ENCODE peak calls at places on chromosomes 7 and 10, in five cellular contexts. B is ovary, G is neural crest cell, W is heart left ventricle, X is astrocyte of the spinal cord. M is an unnamed sample.

GRCh38 chr7:99000196-99000903 is 122.0 kb downstream of the TRRAP start:
- DNase-seq in B (no peak), G (no peak), W (no peak), X (no peak), M (no peak)

GRCh38 chr7:51428226-51428887 is 111.7 kb upstream of the COBL start:
- DNase-seq in B (no peak), G (no peak), W (no peak), X (no peak), M (no peak)

GRCh38 chr10:77173615-77174461 is 463.8 kb downstream of the KCNMA1 start:
- DNase-seq in B (peak), G (peak), W (peak), X (peak), M (peak)

GRCh38 chr7:115136796-115137443 is 215.0 kb downstream of the MDFIC start:
- DNase-seq in B (no peak), G (no peak), W (no peak), X (no peak), M (no peak)

GRCh38 chr10:86962981-86963310 is 4.5 kb downstream of the SNCG start:
- DNase-seq in B (no peak), G (no peak), W (peak), X (no peak), M (no peak)

GRCh38 chr7:116271980-116272886 is 61.9 kb downstream of the TES start:
- DNase-seq in B (peak), G (no peak), W (peak), X (peak), M (no peak)

GRCh38 chr7:157194948-157195347 is 56.2 kb downstream of the UBE3C start:
- DNase-seq in B (no peak), G (no peak), W (no peak), X (no peak), M (no peak)

GRCh38 chr10:103967433-103968142 is 648 bp downstream of the SLK start:
- DNase-seq in B (no peak), G (peak), W (no peak), X (peak), M (peak)

GRCh38 chr7:45695249-45695995 is 121.3 kb downstream of the ADCY1 start:
- DNase-seq in B (no peak), G (no peak), W (no peak), X (no peak), M (no peak)

GRCh38 chr10:71349401-71349800 is 30.3 kb downstream of the SLC29A3 start:
- DNase-seq in B (no peak), G (no peak), W (no peak), X (peak), M (no peak)

GRCh38 chr7:1243290-1243963 is 10.8 kb downstream of the UNCX start:
- DNase-seq in B (no peak), G (no peak), W (no peak), X (no peak), M (no peak)

GRCh38 chr7:50822110-50822509 is 39.4 kb upstream of the GRB10 start:
- DNase-seq in B (no peak), G (no peak), W (no peak), X (no peak), M (no peak)

GRCh38 chr7:50394315-50394714 is 55.8 kb downstream of the FIGNL1 start:
- DNase-seq in B (no peak), G (no peak), W (no peak), X (no peak), M (no peak)

GRCh38 chr7:92135100-92135429 is 788 bp upstream of the CYP51A1 start:
- DNase-seq in B (no peak), G (no peak), W (no peak), X (no peak), M (peak)

GRCh38 chr10:17673517-17674051 is 29.6 kb downstream of the STAM start:
- DNase-seq in B (no peak), G (no peak), W (no peak), X (peak), M (no peak)

GRCh38 chr7:156111-157007 is 36.0 kb upstream of the FAM20C start:
- DNase-seq in B (no peak), G (no peak), W (peak), X (no peak), M (no peak)

GRCh38 chr7:77738871-77739270 is 42.6 kb downstream of the RSBN1L start:
- DNase-seq in B (no peak), G (no peak), W (no peak), X (peak), M (no peak)

GRCh38 chr10:118590334-118590733 is 5.1 kb downstream of the PRLHR start:
- DNase-seq in B (no peak), G (no peak), W (no peak), X (no peak), M (no peak)

GRCh38 chr7:27873981-27874957 is 134.3 kb downstream of the TAX1BP1 start:
- DNase-seq in B (peak), G (no peak), W (peak), X (peak), M (no peak)

GRCh38 chr7:129144095-129144833 is at the start of gene TSPAN33:
- DNase-seq in B (peak), G (peak), W (peak), X (peak), M (peak)

DNA sequence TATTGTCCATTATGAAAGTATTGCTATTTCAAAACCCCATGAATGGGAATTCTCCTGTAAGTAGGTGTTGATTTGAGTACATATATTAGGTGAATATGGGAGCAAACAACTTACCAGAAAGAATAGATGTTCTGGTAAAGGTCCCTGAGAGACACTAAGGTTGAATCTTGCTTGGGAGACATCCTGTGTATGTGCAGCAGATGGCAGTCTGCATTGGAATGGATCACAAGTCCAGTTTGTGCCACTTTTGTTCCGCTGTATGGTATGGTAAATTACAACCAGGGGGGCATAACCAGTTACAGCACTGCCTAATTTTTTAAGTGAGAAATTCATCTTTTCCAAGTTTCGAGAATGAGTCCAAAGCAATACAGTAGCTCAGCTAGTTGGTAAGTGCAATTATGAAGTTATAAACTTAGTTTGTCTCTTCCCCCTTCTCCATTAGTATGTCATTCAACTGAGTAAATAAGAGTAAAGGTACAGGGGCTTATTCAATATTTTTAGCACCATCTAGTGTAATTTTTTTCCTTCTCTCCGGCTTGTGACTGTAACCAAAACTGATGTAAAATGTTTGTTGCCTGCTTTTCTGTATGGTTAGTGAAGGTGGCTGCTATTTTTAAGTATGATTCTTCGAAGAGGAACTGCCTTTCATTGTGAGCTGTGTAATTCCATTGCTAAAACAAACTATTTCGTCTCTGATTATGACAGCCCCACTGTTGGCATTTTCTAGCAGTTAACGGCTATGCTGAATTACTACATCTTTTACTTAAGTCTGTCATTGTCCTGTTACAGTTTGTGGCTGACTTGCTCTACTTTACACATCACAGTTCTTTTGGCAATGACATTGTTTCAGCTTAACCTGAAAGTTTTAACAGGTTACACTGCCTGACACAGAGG is 2.8 kb downstream of the MCU start:
- DNase-seq in B (no peak), G (no peak), W (no peak), X (peak), M (no peak)
- TF ChIP-seq CTCF in B (no peak), G (peak), W (peak), X (peak), M (no peak)

GRCh38 chr7:30555525-30555924 is 39.2 kb upstream of the GARS1 start:
- DNase-seq in B (no peak), G (no peak), W (no peak), X (no peak), M (no peak)
- TF ChIP-seq CTCF in B (no peak), G (no peak), W (no peak), X (no peak), M (no peak)

DNA sequence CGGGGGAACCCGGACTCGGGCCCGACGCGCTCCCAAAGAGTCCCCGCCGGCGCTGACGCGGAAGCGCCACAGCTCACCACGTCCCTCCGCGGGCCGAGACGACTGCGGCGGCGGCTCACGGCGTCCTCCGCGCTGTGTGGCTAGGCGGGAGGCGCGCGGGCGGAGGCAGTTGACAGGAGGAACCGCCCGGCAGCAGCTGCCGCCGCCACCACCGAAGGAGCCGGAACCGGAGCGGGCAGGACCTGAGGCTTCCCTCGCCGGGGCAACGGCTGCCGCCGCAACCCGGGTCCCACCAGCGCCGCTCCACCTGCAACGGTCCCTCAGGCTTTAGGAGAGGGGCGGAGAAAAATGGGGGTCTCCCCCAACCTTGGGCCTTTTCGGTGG is 334 bp downstream of the ZNF800 start:
- DNase-seq in B (no peak), G (peak), W (peak), X (peak), M (peak)
- TF ChIP-seq CTCF in B (no peak), G (no peak), W (no peak), X (no peak), M (no peak)

GRCh38 chr7:36057375-36057774 is 95.7 kb upstream of the EEPD1 start:
- DNase-seq in B (no peak), G (no peak), W (no peak), X (no peak), M (no peak)

GRCh38 chr7:36054642-36055041 is 98.4 kb upstream of the EEPD1 start:
- DNase-seq in B (no peak), G (no peak), W (no peak), X (no peak), M (no peak)

GRCh38 chr7:36062159-36062815 is 90.8 kb upstream of the EEPD1 start:
- DNase-seq in B (no peak), G (no peak), W (no peak), X (peak), M (no peak)

GRCh38 chr7:36055207-36055606 is 97.8 kb upstream of the EEPD1 start:
- DNase-seq in B (no peak), G (no peak), W (no peak), X (no peak), M (no peak)

DNA sequence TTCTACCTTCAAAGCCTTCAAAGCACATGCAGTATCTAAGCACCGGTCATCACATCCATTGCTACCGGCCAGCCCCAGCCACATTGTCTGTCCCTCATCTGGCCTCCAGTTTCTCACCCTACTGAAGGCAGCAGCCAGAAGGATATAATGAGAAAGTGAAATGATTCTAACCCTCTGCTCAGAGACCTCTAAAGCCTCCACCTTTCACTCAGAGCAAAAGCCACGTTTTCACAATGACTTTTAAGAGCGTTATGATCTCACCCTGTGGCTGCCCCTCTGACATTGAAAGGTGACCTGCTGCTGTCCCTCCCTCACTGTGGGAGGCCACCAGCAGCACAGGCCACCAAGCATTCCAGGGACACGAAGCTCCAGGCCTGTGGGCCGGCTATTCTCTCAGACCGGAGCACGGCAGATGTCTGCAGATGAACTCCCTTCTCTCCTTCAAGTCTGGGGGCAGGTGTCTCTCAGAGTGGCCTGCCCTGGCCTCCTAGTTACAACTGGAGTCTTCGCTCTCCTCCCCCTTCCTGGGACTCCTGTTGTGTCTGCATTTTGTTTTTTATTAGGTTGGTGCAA is 94.9 kb upstream of the EEPD1 start:
- DNase-seq in B (no peak), G (no peak), W (no peak), X (no peak), M (no peak)
- TF ChIP-seq CTCF in B (no peak), G (no peak), W (no peak), X (no peak), M (no peak)

GRCh38 chr10:78605800-78606350 is 462.9 kb upstream of the ZMIZ1 start:
- DNase-seq in B (no peak), G (no peak), W (no peak), X (no peak), M (no peak)
- TF ChIP-seq CTCF in B (no peak), G (peak), W (no peak), X (no peak), M (no peak)

DNA sequence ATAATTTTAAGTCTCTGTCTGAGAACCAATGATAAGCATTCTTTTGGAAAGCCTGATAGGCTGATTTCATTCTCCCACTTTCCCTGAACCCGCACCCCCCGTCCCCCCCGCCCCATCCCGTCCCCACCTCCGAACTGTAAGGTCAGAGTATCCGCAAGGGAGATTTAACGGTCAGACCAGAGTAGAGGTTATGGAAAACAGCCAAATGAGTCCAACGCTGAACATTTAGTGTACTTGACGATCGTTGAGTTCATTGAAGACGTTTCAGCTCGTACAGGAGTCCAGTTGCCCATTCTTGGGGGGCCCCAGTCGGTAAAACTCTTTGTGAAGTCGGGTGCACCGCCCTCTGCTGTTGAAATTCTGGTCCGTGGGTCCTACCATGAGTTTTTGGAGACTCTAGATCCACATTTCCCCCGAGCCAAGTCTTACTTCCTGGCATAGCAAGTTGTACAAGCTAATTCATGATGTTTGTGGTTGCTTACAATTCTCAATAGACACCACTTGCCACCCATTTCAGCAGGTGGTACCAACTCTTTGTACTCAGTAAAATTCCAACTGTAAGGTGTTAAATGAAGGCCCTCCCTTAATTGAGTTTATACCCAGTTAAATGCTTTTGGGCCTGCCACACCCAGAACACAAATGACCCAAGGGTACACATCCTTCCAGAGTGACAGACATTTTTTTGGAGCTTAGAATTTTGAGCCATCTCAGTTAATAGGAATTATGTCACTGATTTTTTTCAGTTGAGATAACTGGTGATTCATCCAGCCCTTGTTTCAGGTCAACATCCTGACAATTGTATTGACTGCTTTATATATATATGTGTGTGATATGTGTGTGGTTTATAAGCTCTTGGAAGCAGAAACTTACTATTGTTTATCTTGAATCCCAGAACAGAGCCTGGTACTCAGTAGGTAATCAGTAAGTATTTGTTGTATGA is 1.2 kb downstream of the MARCHF5 start:
- DNase-seq in B (peak), G (peak), W (peak), X (peak), M (no peak)
- TF ChIP-seq CTCF in B (no peak), G (peak), W (peak), X (peak), M (no peak)

GRCh38 chr7:55147101-55147500 is 128.3 kb downstream of the EGFR start:
- DNase-seq in B (no peak), G (no peak), W (no peak), X (no peak), M (no peak)

GRCh38 chr7:55142919-55143600 is 124.2 kb downstream of the EGFR start:
- DNase-seq in B (no peak), G (no peak), W (no peak), X (no peak), M (no peak)

GRCh38 chr7:55145606-55146005 is 126.8 kb downstream of the EGFR start:
- DNase-seq in B (no peak), G (no peak), W (no peak), X (no peak), M (no peak)

GRCh38 chr7:55144955-55145342 is 126.1 kb downstream of the EGFR start:
- DNase-seq in B (no peak), G (no peak), W (no peak), X (no peak), M (no peak)

GRCh38 chr7:55144333-55144954 is 125.6 kb downstream of the EGFR start:
- DNase-seq in B (no peak), G (no peak), W (no peak), X (no peak), M (no peak)
- TF ChIP-seq CTCF in B (no peak), G (peak), W (peak), X (peak), M (no peak)

DNA sequence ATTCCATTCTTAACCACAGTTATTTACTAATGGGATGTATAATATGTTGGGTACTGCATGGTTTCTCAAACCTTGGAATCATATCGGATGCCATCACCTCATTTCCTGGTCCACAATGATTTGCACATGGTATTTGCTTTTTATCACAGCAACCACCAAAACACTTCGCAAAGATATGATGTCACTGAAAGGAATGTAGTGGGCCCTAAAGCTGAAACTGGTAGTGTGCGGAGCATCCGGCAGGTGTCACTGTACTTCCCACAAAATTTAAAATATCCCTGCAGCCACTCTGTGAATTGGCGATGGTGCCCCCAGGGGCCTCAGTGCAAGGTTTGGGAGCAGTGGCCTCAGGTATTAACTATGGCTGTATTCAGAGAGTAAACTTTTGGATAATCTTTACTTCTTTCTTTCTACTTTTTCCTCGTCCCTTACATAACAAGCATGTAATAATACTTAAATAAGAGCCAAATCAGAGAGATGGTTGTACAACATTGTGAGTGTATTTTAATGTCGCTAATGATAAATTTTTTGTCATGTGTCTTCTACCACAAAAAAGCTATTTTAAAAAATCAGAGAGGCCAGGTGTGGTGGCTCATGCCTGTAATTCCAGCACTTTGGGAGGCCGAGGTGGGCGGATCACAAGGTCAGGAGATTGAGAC is 66.2 kb downstream of the FAM241B start:
- DNase-seq in B (no peak), G (peak), W (no peak), X (peak), M (no peak)
- TF ChIP-seq CTCF in B (no peak), G (peak), W (peak), X (peak), M (peak)

DNA sequence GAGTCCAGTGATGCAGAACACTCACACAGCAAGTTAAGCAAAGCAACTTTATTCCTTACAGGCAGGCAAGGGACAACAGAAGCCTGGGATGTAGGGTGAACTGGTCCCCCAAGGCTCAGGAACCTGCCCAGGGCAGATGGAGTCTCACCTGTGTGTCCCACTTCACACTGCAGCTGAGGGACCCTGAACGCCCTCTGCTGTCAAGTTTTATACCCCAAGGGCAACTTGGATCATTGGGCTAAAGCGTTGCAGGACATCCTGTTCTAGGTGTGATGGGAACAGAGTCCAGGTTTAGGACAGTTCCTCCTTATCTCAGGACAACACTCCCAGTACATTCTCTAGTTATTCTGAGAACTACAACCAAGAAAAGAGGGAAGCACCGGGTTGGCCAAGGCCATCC is 49.5 kb upstream of the ZNF746 start:
- DNase-seq in B (no peak), G (no peak), W (no peak), X (no peak), M (no peak)
- TF ChIP-seq CTCF in B (no peak), G (no peak), W (no peak), X (no peak), M (no peak)